ENCODE peak calls at places on chromosomes 6 and 20, in six cellular contexts. One of them, this sample, is unnamed.
A peak's percentile ranks its signal among the peaks of the same experiment; 100 is the strongest.

GRCh38 chr6:36677059-36677749 is 1.3 kb upstream of the CDKN1A start:
- DNase-seq in spleen: peak; percentile 39
- DNase-seq in transverse colon: no peak
- DNase-seq in lower leg skin: no peak
- DNase-seq in K562: no peak
- DNase-seq in heart left ventricle: no peak
- DNase-seq in this sample: no peak

GRCh38 chr20:44576297-44576696 is 6.1 kb upstream of the PKIG start:
- DNase-seq in transverse colon: no peak
- DNase-seq in lower leg skin: no peak
- DNase-seq in heart left ventricle: no peak
- DNase-seq in spleen: no peak
- DNase-seq in K562: peak; percentile 59
- DNase-seq in this sample: peak; percentile 11

GRCh38 chr20:62025832-62026563 is 39.7 kb downstream of the TAF4 start:
- DNase-seq in lower leg skin: no peak
- DNase-seq in heart left ventricle: peak; percentile 44
- DNase-seq in transverse colon: no peak
- DNase-seq in K562: peak; percentile 59
- DNase-seq in spleen: no peak
- DNase-seq in this sample: peak; percentile 58

GRCh38 chr6:43856005-43856765 is 86.2 kb downstream of the VEGFA start:
- DNase-seq in lower leg skin: no peak
- DNase-seq in transverse colon: peak; percentile 41
- DNase-seq in spleen: no peak
- DNase-seq in K562: peak; percentile 66
- DNase-seq in heart left ventricle: no peak
- DNase-seq in this sample: peak; percentile 82

GRCh38 chr6:148298683-148299082 is 44.0 kb upstream of the SASH1 start:
- DNase-seq in spleen: no peak
- DNase-seq in lower leg skin: no peak
- DNase-seq in transverse colon: no peak
- DNase-seq in K562: no peak
- DNase-seq in heart left ventricle: no peak
- DNase-seq in this sample: no peak

GRCh38 chr20:19692685-19693119 is 65.4 kb upstream of the RIN2 start:
- DNase-seq in lower leg skin: peak; percentile 94
- DNase-seq in spleen: peak; percentile 87
- DNase-seq in transverse colon: peak; percentile 63
- DNase-seq in K562: peak; percentile 48
- DNase-seq in heart left ventricle: peak; percentile 52
- DNase-seq in this sample: peak; percentile 66

GRCh38 chr6:121733216-121733615 is 297.8 kb downstream of the GJA1 start:
- DNase-seq in transverse colon: no peak
- DNase-seq in lower leg skin: no peak
- DNase-seq in spleen: no peak
- DNase-seq in heart left ventricle: no peak
- DNase-seq in K562: no peak
- DNase-seq in this sample: no peak

GRCh38 chr20:61757678-61758555 is 307.8 kb downstream of the TAF4 start:
- DNase-seq in transverse colon: no peak
- DNase-seq in heart left ventricle: no peak
- DNase-seq in spleen: peak; percentile 67
- DNase-seq in K562: no peak
- DNase-seq in lower leg skin: no peak
- DNase-seq in this sample: no peak

GRCh38 chr6:35582315-35582714 is 69.6 kb upstream of the TULP1 start:
- DNase-seq in transverse colon: no peak
- DNase-seq in lower leg skin: no peak
- DNase-seq in heart left ventricle: no peak
- DNase-seq in spleen: no peak
- DNase-seq in K562: no peak
- DNase-seq in this sample: no peak

GRCh38 chr6:56932891-56933473 is 21.9 kb upstream of the BEND6 start:
- DNase-seq in lower leg skin: no peak
- DNase-seq in transverse colon: no peak
- DNase-seq in spleen: no peak
- DNase-seq in heart left ventricle: no peak
- DNase-seq in K562: no peak
- DNase-seq in this sample: no peak

GRCh38 chr6:34534656-34535055 is 21.5 kb downstream of the SPDEF start:
- DNase-seq in heart left ventricle: no peak
- DNase-seq in K562: no peak
- DNase-seq in transverse colon: no peak
- DNase-seq in spleen: no peak
- DNase-seq in lower leg skin: no peak
- DNase-seq in this sample: no peak

GRCh38 chr6:109373762-109374161 is 8.5 kb downstream of the CD164 start:
- DNase-seq in lower leg skin: no peak
- DNase-seq in K562: no peak
- DNase-seq in spleen: no peak
- DNase-seq in heart left ventricle: no peak
- DNase-seq in transverse colon: no peak
- DNase-seq in this sample: no peak

GRCh38 chr20:22288156-22288555 is 296.2 kb downstream of the FOXA2 start:
- DNase-seq in transverse colon: no peak
- DNase-seq in spleen: no peak
- DNase-seq in heart left ventricle: no peak
- DNase-seq in lower leg skin: no peak
- DNase-seq in K562: no peak
- DNase-seq in this sample: no peak

GRCh38 chr6:136822051-136822378 is 377 bp upstream of the PEX7 start:
- DNase-seq in K562: no peak
- DNase-seq in lower leg skin: no peak
- DNase-seq in spleen: no peak
- DNase-seq in transverse colon: no peak
- DNase-seq in heart left ventricle: no peak
- DNase-seq in this sample: no peak

GRCh38 chr6:10407018-10407673 is 7.7 kb downstream of the TFAP2A start:
- DNase-seq in spleen: no peak
- DNase-seq in transverse colon: no peak
- DNase-seq in K562: no peak
- DNase-seq in lower leg skin: no peak
- DNase-seq in heart left ventricle: no peak
- DNase-seq in this sample: no peak

GRCh38 chr6:139925894-139926641 is 551.6 kb upstream of the CITED2 start:
- DNase-seq in spleen: no peak
- DNase-seq in transverse colon: no peak
- DNase-seq in lower leg skin: no peak
- DNase-seq in K562: no peak
- DNase-seq in heart left ventricle: no peak
- DNase-seq in this sample: no peak

GRCh38 chr6:84897874-84898635 is 133.7 kb upstream of the TBX18 start:
- DNase-seq in transverse colon: no peak
- DNase-seq in spleen: no peak
- DNase-seq in heart left ventricle: no peak
- DNase-seq in K562: no peak
- DNase-seq in lower leg skin: no peak
- DNase-seq in this sample: no peak

GRCh38 chr6:93417421-93417996 is 1.9 kb downstream of the EPHA7 start:
- DNase-seq in transverse colon: no peak
- DNase-seq in lower leg skin: no peak
- DNase-seq in heart left ventricle: no peak
- DNase-seq in K562: no peak
- DNase-seq in spleen: no peak
- DNase-seq in this sample: no peak

GRCh38 chr6:99241905-99242534 is 107.5 kb downstream of the FAXC start:
- DNase-seq in lower leg skin: no peak
- DNase-seq in K562: peak; percentile 14
- DNase-seq in spleen: no peak
- DNase-seq in heart left ventricle: no peak
- DNase-seq in transverse colon: no peak
- DNase-seq in this sample: no peak

GRCh38 chr6:155270566-155271091 is 6.8 kb downstream of the CLDN20 start:
- DNase-seq in transverse colon: no peak
- DNase-seq in heart left ventricle: no peak
- DNase-seq in K562: no peak
- DNase-seq in spleen: no peak
- DNase-seq in lower leg skin: no peak
- DNase-seq in this sample: no peak

GRCh38 chr6:45421700-45422540 is 44.2 kb upstream of the SUPT3H start:
- DNase-seq in K562: peak; percentile 69
- DNase-seq in spleen: peak; percentile 90
- DNase-seq in lower leg skin: peak; percentile 89
- DNase-seq in transverse colon: peak; percentile 66
- DNase-seq in heart left ventricle: peak; percentile 65
- DNase-seq in this sample: peak; percentile 46

GRCh38 chr6:20126789-20127653 is 85.2 kb downstream of the MBOAT1 start:
- DNase-seq in lower leg skin: peak; percentile 90
- DNase-seq in spleen: peak; percentile 89
- DNase-seq in K562: peak; percentile 87
- DNase-seq in transverse colon: peak; percentile 81
- DNase-seq in heart left ventricle: peak; percentile 68
- DNase-seq in this sample: peak; percentile 61

DNA sequence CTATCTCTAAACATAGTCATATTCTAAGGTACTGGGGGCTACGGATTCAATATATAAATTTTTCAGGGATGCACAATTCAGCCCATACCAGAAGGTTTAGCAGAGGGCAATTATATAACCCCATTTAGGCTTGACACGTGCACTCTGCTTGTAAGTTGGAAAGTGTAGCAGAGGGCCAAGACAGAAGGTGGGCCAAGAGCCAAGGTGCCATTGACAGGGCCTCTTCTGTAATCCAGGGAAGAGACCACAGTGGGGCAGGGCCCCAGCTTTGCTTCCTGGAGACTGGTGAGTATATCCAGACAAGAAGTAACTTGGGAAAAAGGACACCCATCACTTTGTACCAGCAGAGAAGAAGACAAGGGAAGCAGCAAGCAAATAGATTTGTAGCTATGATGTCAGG is 672.4 kb upstream of the MARCKS start:
- DNase-seq in lower leg skin: no peak
- DNase-seq in K562: no peak
- DNase-seq in transverse colon: no peak
- DNase-seq in spleen: no peak
- DNase-seq in heart left ventricle: peak; percentile 76
- DNase-seq in this sample: peak; percentile 59
- H3K4me3 ChIP-seq in lower leg skin: no peak overlapping the region
- H3K4me3 ChIP-seq in K562: no peak overlapping the region
- H3K4me3 ChIP-seq in transverse colon: no peak overlapping the region
- H3K4me3 ChIP-seq in spleen: no peak overlapping the region
- H3K4me3 ChIP-seq in heart left ventricle: no peak overlapping the region
- H3K4me3 ChIP-seq in this sample: no peak overlapping the region

GRCh38 chr20:4949833-4950178 is 51.5 kb downstream of the SLC23A2 start:
- DNase-seq in lower leg skin: no peak
- DNase-seq in spleen: no peak
- DNase-seq in K562: peak; percentile 12
- DNase-seq in transverse colon: no peak
- DNase-seq in heart left ventricle: no peak
- DNase-seq in this sample: no peak
- TF ChIP-seq CTCF in lower leg skin: peak; percentile 39
- TF ChIP-seq CTCF in spleen: peak; percentile 62
- TF ChIP-seq CTCF in K562: peak; percentile 29
- TF ChIP-seq CTCF in transverse colon: peak; percentile 41
- TF ChIP-seq CTCF in heart left ventricle: no peak
- TF ChIP-seq CTCF in this sample: peak; percentile 50

DNA sequence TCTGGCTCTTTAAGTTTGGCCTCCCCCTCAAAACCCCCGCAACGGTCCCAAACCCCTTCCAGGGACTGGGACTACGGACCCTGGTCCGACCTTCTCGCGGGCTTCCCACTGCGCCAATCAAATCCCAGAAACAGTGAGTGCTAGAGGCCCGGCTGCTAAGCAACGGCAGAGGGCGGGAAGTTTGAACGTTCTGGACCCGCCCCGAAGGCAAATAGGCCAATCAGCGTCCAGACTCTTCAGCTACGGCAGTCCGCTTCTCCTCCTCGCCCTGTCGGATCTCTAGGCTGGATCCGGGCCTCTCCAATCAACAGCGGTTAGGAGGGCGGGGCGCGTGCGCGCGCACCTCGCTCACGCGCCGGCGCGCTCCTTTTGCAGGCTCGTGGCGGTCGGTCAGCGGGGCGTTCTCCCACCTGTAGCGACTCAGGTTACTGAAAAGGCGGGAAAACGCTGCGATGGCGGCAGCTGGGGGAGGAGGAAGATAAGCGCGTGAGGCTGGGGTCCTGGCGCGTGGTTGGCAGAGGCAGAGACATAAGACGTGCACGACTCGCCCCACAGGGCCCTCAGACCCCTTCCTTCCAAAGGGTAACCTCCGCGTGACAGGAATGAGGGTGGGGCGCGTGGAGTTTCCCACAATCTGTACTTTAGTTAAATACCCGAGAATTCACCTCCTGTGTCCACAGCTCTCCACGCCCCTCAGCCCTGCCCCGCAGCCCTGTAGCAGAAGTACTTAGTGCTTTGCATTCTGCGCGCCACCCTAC is at the start of gene MSH5:
- DNase-seq in transverse colon: peak; percentile 99
- DNase-seq in heart left ventricle: peak; percentile 99
- DNase-seq in spleen: peak; percentile 98
- DNase-seq in K562: peak; percentile 100
- DNase-seq in lower leg skin: peak; percentile 100
- DNase-seq in this sample: peak; percentile 98
- TF ChIP-seq POLR2A in transverse colon: peak; percentile 79
- TF ChIP-seq POLR2A in heart left ventricle: no peak
- TF ChIP-seq POLR2A in spleen: no peak
- TF ChIP-seq POLR2A in K562: peak; percentile 96
- TF ChIP-seq POLR2A in lower leg skin: no peak
- TF ChIP-seq POLR2A in this sample: peak; percentile 58

DNA sequence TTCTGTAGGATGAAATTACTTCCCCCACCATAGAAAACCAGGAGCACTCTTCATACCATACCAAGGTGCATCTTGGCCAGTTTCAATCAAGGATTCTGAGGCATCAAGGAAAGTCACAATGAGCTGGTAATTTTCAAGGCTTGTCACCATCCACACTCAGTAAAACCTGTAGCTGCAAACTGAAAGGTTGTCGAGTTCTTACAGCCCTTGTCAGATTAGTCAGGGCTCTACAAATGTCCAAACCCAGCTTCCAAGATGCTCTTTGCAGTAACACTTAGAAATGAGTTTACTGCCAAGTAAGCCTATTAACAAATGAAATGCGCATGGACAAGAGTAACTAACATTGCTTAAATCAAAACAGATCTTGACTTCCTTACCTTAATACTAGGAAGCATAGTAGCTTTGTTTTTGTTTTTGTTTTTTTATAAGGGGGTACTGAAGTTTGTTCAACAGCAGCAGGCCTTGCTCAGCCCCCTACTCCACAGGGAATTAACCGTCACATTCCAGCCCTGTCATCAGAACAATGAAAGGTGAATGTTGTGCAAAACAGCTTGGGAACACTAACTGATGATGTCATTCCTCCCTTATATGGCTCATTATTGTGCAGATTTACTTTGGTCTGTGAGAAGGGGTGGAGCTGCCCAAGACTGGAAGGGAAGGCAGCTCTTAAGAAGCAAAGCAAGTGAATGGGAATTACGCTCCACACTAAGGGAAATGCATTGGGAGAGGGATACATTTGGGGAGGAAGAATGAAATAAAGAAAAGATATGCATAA is 49.9 kb upstream of the TMEM30A start:
- DNase-seq in transverse colon: no peak
- DNase-seq in spleen: no peak
- DNase-seq in lower leg skin: no peak
- DNase-seq in heart left ventricle: no peak
- DNase-seq in K562: no peak
- DNase-seq in this sample: no peak
- H3K4me3 ChIP-seq in transverse colon: no peak overlapping the region
- H3K4me3 ChIP-seq in spleen: no peak overlapping the region
- H3K4me3 ChIP-seq in lower leg skin: no peak overlapping the region
- H3K4me3 ChIP-seq in heart left ventricle: no peak overlapping the region
- H3K4me3 ChIP-seq in K562: no peak overlapping the region
- H3K4me3 ChIP-seq in this sample: no peak overlapping the region

This sample was measured in body of pancreas.